ENCODE peak calls at places on chromosome 10, in seven cellular contexts. Q, I, T, V, J, U and Z are unnamed samples. For H3K27me3, the result is how much of the 10 kb centered on the place peaks cover.

GRCh38 chr10:87921934-87922688 is 58.7 kb downstream of the PTEN start:
- DNase-seq in Q (no peak), I (no peak), T (no peak), V (no peak), J (peak), U (no peak), Z (no peak)

GRCh38 chr10:33010132-33011037 is 52.4 kb upstream of the ITGB1 start:
- DNase-seq in Q (peak), I (no peak), T (peak), V (no peak), J (peak), U (peak), Z (peak)

GRCh38 chr10:30737931-30738391 is 108.4 kb upstream of the LYZL2 start:
- DNase-seq in Q (no peak), I (no peak), T (no peak), V (no peak), J (no peak), U (no peak), Z (no peak)

GRCh38 chr10:45602082-45602730 is 70.4 kb downstream of the ZFAND4 start:
- DNase-seq in Q (peak), I (no peak), T (no peak), V (no peak), J (peak), U (no peak), Z (no peak)

GRCh38 chr10:87760195-87760905 is 57.7 kb downstream of the ATAD1 start:
- DNase-seq in Q (no peak), I (no peak), T (no peak), V (no peak), J (no peak), U (no peak), Z (peak)

GRCh38 chr10:85916192-85916747 is 450.3 kb downstream of the GRID1 start:
- DNase-seq in Q (no peak), I (peak), T (no peak), V (no peak), J (no peak), U (no peak), Z (no peak)

GRCh38 chr10:17387861-17388503 is 66.4 kb downstream of the ST8SIA6 start:
- DNase-seq in Q (no peak), I (no peak), T (no peak), V (no peak), J (no peak), U (peak), Z (no peak)

GRCh38 chr10:72801263-72801868 is 92.2 kb upstream of the OIT3 start:
- DNase-seq in Q (no peak), I (no peak), T (no peak), V (no peak), J (no peak), U (no peak), Z (peak)

GRCh38 chr10:81875680-81876252 is 772 bp downstream of the NRG3 start:
- DNase-seq in Q (no peak), I (no peak), T (no peak), V (no peak), J (no peak), U (no peak), Z (no peak)

GRCh38 chr10:43054593-43054992 is 22.3 kb upstream of the RET start:
- DNase-seq in Q (no peak), I (peak), T (no peak), V (peak), J (no peak), U (no peak), Z (no peak)

GRCh38 chr10:30422981-30423654 is 10.9 kb upstream of the MAP3K8 start:
- DNase-seq in Q (peak), I (peak), T (peak), V (peak), J (peak), U (peak), Z (peak)

GRCh38 chr10:72659694-72660093 is 32.2 kb upstream of the MCU start:
- DNase-seq in Q (peak), I (no peak), T (no peak), V (no peak), J (no peak), U (no peak), Z (no peak)

GRCh38 chr10:33163941-33164824 is 170.3 kb downstream of the NRP1 start:
- DNase-seq in Q (peak), I (no peak), T (peak), V (no peak), J (peak), U (no peak), Z (peak)

GRCh38 chr10:16887565-16887964 is 70.3 kb upstream of the RSU1 start:
- DNase-seq in Q (peak), I (no peak), T (no peak), V (no peak), J (peak), U (peak), Z (peak)

GRCh38 chr10:43284341-43284910 is 17.6 kb upstream of the RASGEF1A start:
- DNase-seq in Q (no peak), I (no peak), T (no peak), V (no peak), J (peak), U (peak), Z (no peak)

GRCh38 chr10:2207246-2207922 is 470.1 kb upstream of the ADARB2 start:
- DNase-seq in Q (no peak), I (no peak), T (no peak), V (no peak), J (no peak), U (no peak), Z (no peak)

GRCh38 chr10:53233759-53234158 is 461.2 kb upstream of the MBL2 start:
- DNase-seq in Q (no peak), I (no peak), T (no peak), V (no peak), J (no peak), U (no peak), Z (peak)

GRCh38 chr10:119575506-119575905 is 21.3 kb downstream of the TIAL1 start:
- DNase-seq in Q (peak), I (no peak), T (no peak), V (no peak), J (peak), U (peak), Z (no peak)

DNA sequence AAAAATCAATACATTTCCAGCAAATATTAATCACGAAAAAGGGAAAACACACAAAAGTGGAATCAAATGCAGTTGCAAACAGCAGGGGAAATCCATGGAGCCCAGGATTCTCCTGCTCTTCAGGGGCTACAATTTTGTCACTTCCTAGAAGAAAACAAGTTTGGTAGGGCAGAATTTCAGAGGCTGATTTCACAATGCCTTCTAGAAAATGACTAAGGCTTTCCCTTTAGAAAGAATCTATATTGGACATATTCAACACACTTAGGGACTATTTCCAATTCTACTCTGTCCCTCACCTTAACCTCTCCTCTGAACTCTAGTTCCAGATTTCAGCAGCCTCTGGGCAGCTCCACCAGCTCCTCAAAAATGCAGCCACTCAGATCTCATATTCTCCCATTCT is 111.3 kb downstream of the HECTD2 start:
- DNase-seq in Q (no peak), I (no peak), T (no peak), V (no peak), J (peak), U (no peak), Z (no peak)
- H3K27me3 ChIP-seq in Q (under half), I (under half), T (under half), V (under half), J (under half), U (under half), Z (under half)

GRCh38 chr10:75723319-75723965 is 292.0 kb downstream of the LRMDA start:
- DNase-seq in Q (no peak), I (no peak), T (no peak), V (no peak), J (no peak), U (no peak), Z (peak)

GRCh38 chr10:75730847-75731246 is 299.4 kb downstream of the LRMDA start:
- DNase-seq in Q (no peak), I (no peak), T (no peak), V (no peak), J (no peak), U (no peak), Z (no peak)

GRCh38 chr10:75724047-75724446 is 292.6 kb downstream of the LRMDA start:
- DNase-seq in Q (no peak), I (no peak), T (no peak), V (no peak), J (no peak), U (no peak), Z (no peak)

GRCh38 chr10:75722609-75723008 is 291.2 kb downstream of the LRMDA start:
- DNase-seq in Q (no peak), I (no peak), T (no peak), V (no peak), J (no peak), U (no peak), Z (no peak)

GRCh38 chr10:75726522-75727493 is 295.4 kb downstream of the LRMDA start:
- DNase-seq in Q (no peak), I (no peak), T (no peak), V (no peak), J (no peak), U (no peak), Z (no peak)
- H3K27me3 ChIP-seq in Q (under half), I (under half), T (under half), V (under half), J (under half), U (under half), Z (under half)

GRCh38 chr10:50807851-50808776 is 68.4 kb downstream of the ASAH2B start:
- DNase-seq in Q (peak), I (no peak), T (no peak), V (no peak), J (peak), U (no peak), Z (no peak)
- H3K27me3 ChIP-seq in Q (under half), I (under half), T (under half), V (under half), J (under half), U (under half), Z (under half)

GRCh38 chr10:71401969-71402368 is 5.2 kb downstream of the CDH23 start:
- DNase-seq in Q (no peak), I (no peak), T (no peak), V (no peak), J (no peak), U (no peak), Z (no peak)

GRCh38 chr10:71398991-71399375 is 2.3 kb downstream of the CDH23 start:
- DNase-seq in Q (no peak), I (no peak), T (no peak), V (no peak), J (no peak), U (no peak), Z (no peak)

GRCh38 chr10:71397340-71398212 is 856 bp downstream of the CDH23 start:
- DNase-seq in Q (no peak), I (no peak), T (no peak), V (no peak), J (no peak), U (no peak), Z (no peak)

GRCh38 chr10:71399946-71400345 is 3.2 kb downstream of the CDH23 start:
- DNase-seq in Q (no peak), I (no peak), T (no peak), V (no peak), J (no peak), U (no peak), Z (no peak)

GRCh38 chr10:71401056-71401455 is 4.3 kb downstream of the CDH23 start:
- DNase-seq in Q (no peak), I (no peak), T (no peak), V (no peak), J (no peak), U (no peak), Z (no peak)
- H3K27me3 ChIP-seq in Q (under half), I (half or more), T (under half), V (under half), J (half or more), U (half or more), Z (under half)

DNA sequence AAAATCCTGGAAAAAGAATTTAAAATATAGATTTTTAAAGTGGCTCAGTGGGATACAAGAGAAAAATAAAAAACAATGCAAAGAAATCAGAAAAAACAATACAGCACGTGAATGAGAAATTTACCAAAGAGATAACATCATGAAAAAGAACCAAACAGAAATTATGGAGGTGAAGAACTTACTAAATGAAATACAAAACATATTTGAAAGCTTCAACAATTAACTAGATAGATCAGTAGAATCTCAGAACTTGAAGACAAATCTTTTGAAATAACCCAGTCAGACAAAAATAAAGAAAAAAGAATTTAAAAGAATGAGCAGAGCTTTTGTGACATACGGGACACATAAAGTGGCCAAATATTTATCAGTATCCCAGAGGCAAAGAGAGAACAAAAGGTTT is 71.2 kb upstream of the DIP2C start:
- DNase-seq in Q (no peak), I (no peak), T (no peak), V (no peak), J (no peak), U (no peak), Z (no peak)
- H3K27me3 ChIP-seq in Q (under half), I (under half), T (under half), V (under half), J (under half), U (under half), Z (under half)

GRCh38 chr10:22344204-22344603 is 1.1 kb upstream of the SPAG6 start:
- DNase-seq in Q (no peak), I (no peak), T (no peak), V (no peak), J (no peak), U (no peak), Z (no peak)

GRCh38 chr10:22345301-22346086 is at the start of gene SPAG6:
- DNase-seq in Q (no peak), I (peak), T (no peak), V (peak), J (peak), U (no peak), Z (no peak)

GRCh38 chr10:22343761-22344160 is 1.5 kb upstream of the SPAG6 start:
- DNase-seq in Q (no peak), I (no peak), T (no peak), V (no peak), J (no peak), U (no peak), Z (no peak)

GRCh38 chr10:22344781-22345300 is 455 bp upstream of the SPAG6 start:
- DNase-seq in Q (no peak), I (no peak), T (no peak), V (no peak), J (no peak), U (no peak), Z (no peak)

GRCh38 chr10:22346087-22346661 is 878 bp downstream of the SPAG6 start:
- DNase-seq in Q (no peak), I (no peak), T (no peak), V (no peak), J (no peak), U (no peak), Z (no peak)
- H3K27me3 ChIP-seq in Q (under half), I (half or more), T (half or more), V (half or more), J (half or more), U (half or more), Z (half or more)

GRCh38 chr10:98302711-98303365 is 34.8 kb upstream of the LOXL4 start:
- DNase-seq in Q (no peak), I (no peak), T (no peak), V (peak), J (peak), U (no peak), Z (no peak)

GRCh38 chr10:98303569-98303968 is 35.6 kb upstream of the LOXL4 start:
- DNase-seq in Q (no peak), I (no peak), T (no peak), V (no peak), J (no peak), U (no peak), Z (no peak)

GRCh38 chr10:98300526-98300925 is 32.5 kb upstream of the LOXL4 start:
- DNase-seq in Q (no peak), I (no peak), T (no peak), V (no peak), J (no peak), U (no peak), Z (no peak)

GRCh38 chr10:98299341-98299740 is 31.3 kb upstream of the LOXL4 start:
- DNase-seq in Q (no peak), I (no peak), T (no peak), V (no peak), J (peak), U (no peak), Z (no peak)

GRCh38 chr10:98301664-98302319 is 33.8 kb upstream of the LOXL4 start:
- DNase-seq in Q (no peak), I (no peak), T (no peak), V (no peak), J (no peak), U (no peak), Z (no peak)
- H3K27me3 ChIP-seq in Q (under half), I (under half), T (under half), V (under half), J (under half), U (under half), Z (under half)

GRCh38 chr10:96360766-96361165 is 2.0 kb upstream of the OPALIN start:
- DNase-seq in Q (no peak), I (no peak), T (no peak), V (no peak), J (no peak), U (no peak), Z (no peak)
- H3K27me3 ChIP-seq in Q (under half), I (under half), T (under half), V (under half), J (under half), U (under half), Z (under half)

GRCh38 chr10:101118031-101118430 is 13.1 kb upstream of the TLX1 start:
- DNase-seq in Q (no peak), I (no peak), T (no peak), V (no peak), J (no peak), U (no peak), Z (no peak)
- H3K27me3 ChIP-seq in Q (under half), I (half or more), T (half or more), V (half or more), J (half or more), U (half or more), Z (half or more)

DNA sequence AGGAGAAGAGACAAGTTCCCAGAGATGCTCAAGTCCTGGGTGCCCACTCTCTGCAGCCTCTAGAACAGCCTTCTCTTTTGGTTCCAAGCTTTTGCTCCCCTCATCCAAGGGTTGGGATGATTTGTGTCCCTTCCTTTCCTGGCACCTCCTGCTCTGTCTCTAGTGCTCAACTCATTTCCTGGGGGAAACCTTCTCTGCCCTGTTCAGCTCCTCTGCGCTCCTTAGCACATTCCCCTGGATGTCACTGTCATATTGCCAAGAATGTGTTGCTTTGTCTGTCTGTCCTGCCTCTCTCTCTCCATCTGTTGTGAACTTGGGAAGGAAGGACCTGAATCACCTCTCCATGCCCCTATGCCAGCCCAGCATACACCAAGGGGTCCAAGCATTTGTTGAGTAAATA is 5.1 kb upstream of the LBX1 start:
- DNase-seq in Q (no peak), I (no peak), T (no peak), V (no peak), J (no peak), U (no peak), Z (no peak)
- H3K27me3 ChIP-seq in Q (half or more), I (under half), T (half or more), V (half or more), J (half or more), U (half or more), Z (half or more)